ENCODE peak calls at places on chromosomes 16 and 17, in eight cellular contexts. One of them, this sample, is unnamed.

GRCh38 chr17:42178817-42179216 is 2.1 kb downstream of the KCNH4 start:
- DNase-seq in HT1080: no peak
- DNase-seq in NCI-H1417 treated with DMSO at 0.1 percent for 48 hours: no peak
- DNase-seq in iPS DF 19.7: no peak
- DNase-seq in mucosa of gallbladder: no peak
- DNase-seq in heart right ventricle: no peak
- DNase-seq in stimulated activated CD4-positive, alpha-beta T cell treated with anti-CD3 and anti-CD28 coated beads, Interleukin-2, amount 100 ng/mL, for 24 hours: no peak
- DNase-seq in HEK293T: no peak
- DNase-seq in this sample: no peak

GRCh38 chr17:45228985-45229517 is 7.4 kb downstream of the FMNL1 start:
- DNase-seq in heart right ventricle: peak; percentile 85
- DNase-seq in iPS DF 19.7: no peak
- DNase-seq in stimulated activated CD4-positive, alpha-beta T cell treated with anti-CD3 and anti-CD28 coated beads, Interleukin-2, amount 100 ng/mL, for 24 hours: peak; percentile 88
- DNase-seq in NCI-H1417 treated with DMSO at 0.1 percent for 48 hours: no peak
- DNase-seq in HEK293T: no peak
- DNase-seq in HT1080: peak; percentile 94
- DNase-seq in mucosa of gallbladder: peak; percentile 80
- DNase-seq in this sample: peak; percentile 94

GRCh38 chr16:81647527-81647926 is 131.6 kb upstream of the PLCG2 start:
- DNase-seq in stimulated activated CD4-positive, alpha-beta T cell treated with anti-CD3 and anti-CD28 coated beads, Interleukin-2, amount 100 ng/mL, for 24 hours: no peak
- DNase-seq in mucosa of gallbladder: no peak
- DNase-seq in NCI-H1417 treated with DMSO at 0.1 percent for 48 hours: no peak
- DNase-seq in iPS DF 19.7: no peak
- DNase-seq in heart right ventricle: no peak
- DNase-seq in HT1080: peak; percentile 89
- DNase-seq in HEK293T: no peak
- DNase-seq in this sample: no peak

GRCh38 chr17:81466564-81467472 is 45.8 kb downstream of the ACTG1 start:
- DNase-seq in HT1080: no peak
- DNase-seq in HEK293T: no peak
- DNase-seq in mucosa of gallbladder: no peak
- DNase-seq in heart right ventricle: no peak
- DNase-seq in iPS DF 19.7: no peak
- DNase-seq in stimulated activated CD4-positive, alpha-beta T cell treated with anti-CD3 and anti-CD28 coated beads, Interleukin-2, amount 100 ng/mL, for 24 hours: no peak
- DNase-seq in NCI-H1417 treated with DMSO at 0.1 percent for 48 hours: no peak
- DNase-seq in this sample: no peak

GRCh38 chr17:55062921-55063320 is 94.4 kb downstream of the STXBP4 start:
- DNase-seq in HT1080: peak; percentile 33
- DNase-seq in NCI-H1417 treated with DMSO at 0.1 percent for 48 hours: no peak
- DNase-seq in heart right ventricle: no peak
- DNase-seq in iPS DF 19.7: no peak
- DNase-seq in mucosa of gallbladder: no peak
- DNase-seq in HEK293T: no peak
- DNase-seq in stimulated activated CD4-positive, alpha-beta T cell treated with anti-CD3 and anti-CD28 coated beads, Interleukin-2, amount 100 ng/mL, for 24 hours: no peak
- DNase-seq in this sample: no peak

GRCh38 chr16:72664122-72664479 is 383.8 kb downstream of the ZFHX3 start:
- DNase-seq in stimulated activated CD4-positive, alpha-beta T cell treated with anti-CD3 and anti-CD28 coated beads, Interleukin-2, amount 100 ng/mL, for 24 hours: no peak
- DNase-seq in HT1080: no peak
- DNase-seq in HEK293T: no peak
- DNase-seq in heart right ventricle: no peak
- DNase-seq in NCI-H1417 treated with DMSO at 0.1 percent for 48 hours: no peak
- DNase-seq in mucosa of gallbladder: no peak
- DNase-seq in iPS DF 19.7: no peak
- DNase-seq in this sample: no peak

GRCh38 chr16:86519007-86519648 is 8.8 kb downstream of the FOXF1 start:
- DNase-seq in HT1080: no peak
- DNase-seq in NCI-H1417 treated with DMSO at 0.1 percent for 48 hours: no peak
- DNase-seq in mucosa of gallbladder: no peak
- DNase-seq in stimulated activated CD4-positive, alpha-beta T cell treated with anti-CD3 and anti-CD28 coated beads, Interleukin-2, amount 100 ng/mL, for 24 hours: no peak
- DNase-seq in heart right ventricle: no peak
- DNase-seq in iPS DF 19.7: no peak
- DNase-seq in HEK293T: no peak
- DNase-seq in this sample: peak; percentile 54

GRCh38 chr17:63433746-63434591 is 12.1 kb downstream of the CYB561 start:
- DNase-seq in HEK293T: no peak
- DNase-seq in HT1080: peak; percentile 74
- DNase-seq in heart right ventricle: peak; percentile 80
- DNase-seq in iPS DF 19.7: no peak
- DNase-seq in stimulated activated CD4-positive, alpha-beta T cell treated with anti-CD3 and anti-CD28 coated beads, Interleukin-2, amount 100 ng/mL, for 24 hours: no peak
- DNase-seq in mucosa of gallbladder: peak; percentile 61
- DNase-seq in NCI-H1417 treated with DMSO at 0.1 percent for 48 hours: no peak
- DNase-seq in this sample: peak; percentile 77

GRCh38 chr16:72214821-72215220 is 42.9 kb upstream of the PMFBP1 start:
- DNase-seq in heart right ventricle: no peak
- DNase-seq in mucosa of gallbladder: no peak
- DNase-seq in stimulated activated CD4-positive, alpha-beta T cell treated with anti-CD3 and anti-CD28 coated beads, Interleukin-2, amount 100 ng/mL, for 24 hours: no peak
- DNase-seq in NCI-H1417 treated with DMSO at 0.1 percent for 48 hours: no peak
- DNase-seq in HT1080: no peak
- DNase-seq in HEK293T: no peak
- DNase-seq in iPS DF 19.7: no peak
- DNase-seq in this sample: no peak

GRCh38 chr17:20218231-20218630 is 209.1 kb downstream of the SPECC1 start:
- DNase-seq in NCI-H1417 treated with DMSO at 0.1 percent for 48 hours: no peak
- DNase-seq in HT1080: no peak
- DNase-seq in stimulated activated CD4-positive, alpha-beta T cell treated with anti-CD3 and anti-CD28 coated beads, Interleukin-2, amount 100 ng/mL, for 24 hours: no peak
- DNase-seq in HEK293T: no peak
- DNase-seq in heart right ventricle: no peak
- DNase-seq in mucosa of gallbladder: no peak
- DNase-seq in iPS DF 19.7: no peak
- DNase-seq in this sample: no peak

GRCh38 chr17:59038734-59039133 is 67.9 kb downstream of the TRIM37 start:
- DNase-seq in heart right ventricle: no peak
- DNase-seq in HEK293T: no peak
- DNase-seq in stimulated activated CD4-positive, alpha-beta T cell treated with anti-CD3 and anti-CD28 coated beads, Interleukin-2, amount 100 ng/mL, for 24 hours: no peak
- DNase-seq in mucosa of gallbladder: no peak
- DNase-seq in NCI-H1417 treated with DMSO at 0.1 percent for 48 hours: no peak
- DNase-seq in iPS DF 19.7: no peak
- DNase-seq in HT1080: no peak
- DNase-seq in this sample: no peak

GRCh38 chr16:1048442-1049112 is 24.0 kb upstream of the SSTR5 start:
- DNase-seq in HT1080: no peak
- DNase-seq in mucosa of gallbladder: peak; percentile 50
- DNase-seq in NCI-H1417 treated with DMSO at 0.1 percent for 48 hours: no peak
- DNase-seq in heart right ventricle: peak; percentile 80
- DNase-seq in iPS DF 19.7: no peak
- DNase-seq in stimulated activated CD4-positive, alpha-beta T cell treated with anti-CD3 and anti-CD28 coated beads, Interleukin-2, amount 100 ng/mL, for 24 hours: no peak
- DNase-seq in HEK293T: peak; percentile 83
- DNase-seq in this sample: peak; percentile 82

GRCh38 chr17:65228734-65229390 is 91.7 kb downstream of the RGS9 start:
- DNase-seq in stimulated activated CD4-positive, alpha-beta T cell treated with anti-CD3 and anti-CD28 coated beads, Interleukin-2, amount 100 ng/mL, for 24 hours: peak; percentile 63
- DNase-seq in HEK293T: peak; percentile 55
- DNase-seq in iPS DF 19.7: no peak
- DNase-seq in mucosa of gallbladder: no peak
- DNase-seq in heart right ventricle: no peak
- DNase-seq in HT1080: peak; percentile 63
- DNase-seq in NCI-H1417 treated with DMSO at 0.1 percent for 48 hours: peak; percentile 37
- DNase-seq in this sample: no peak

GRCh38 chr17:2395258-2396170 is 5.3 kb downstream of the MNT start:
- DNase-seq in stimulated activated CD4-positive, alpha-beta T cell treated with anti-CD3 and anti-CD28 coated beads, Interleukin-2, amount 100 ng/mL, for 24 hours: no peak
- DNase-seq in HEK293T: no peak
- DNase-seq in NCI-H1417 treated with DMSO at 0.1 percent for 48 hours: no peak
- DNase-seq in HT1080: no peak
- DNase-seq in heart right ventricle: no peak
- DNase-seq in mucosa of gallbladder: no peak
- DNase-seq in iPS DF 19.7: no peak
- DNase-seq in this sample: no peak

GRCh38 chr16:67326472-67327309 is at the start of the genes KCTD19 and LRRC36:
- DNase-seq in HT1080: no peak
- DNase-seq in heart right ventricle: peak; percentile 65
- DNase-seq in stimulated activated CD4-positive, alpha-beta T cell treated with anti-CD3 and anti-CD28 coated beads, Interleukin-2, amount 100 ng/mL, for 24 hours: peak; percentile 57
- DNase-seq in HEK293T: peak; percentile 99
- DNase-seq in NCI-H1417 treated with DMSO at 0.1 percent for 48 hours: no peak
- DNase-seq in iPS DF 19.7: peak; percentile 67
- DNase-seq in mucosa of gallbladder: peak; percentile 53
- DNase-seq in this sample: peak; percentile 37

GRCh38 chr17:83155128-83156081 is 76.0 kb downstream of the METRNL start:
- DNase-seq in heart right ventricle: no peak
- DNase-seq in stimulated activated CD4-positive, alpha-beta T cell treated with anti-CD3 and anti-CD28 coated beads, Interleukin-2, amount 100 ng/mL, for 24 hours: no peak
- DNase-seq in NCI-H1417 treated with DMSO at 0.1 percent for 48 hours: no peak
- DNase-seq in HT1080: peak; percentile 75
- DNase-seq in HEK293T: no peak
- DNase-seq in mucosa of gallbladder: peak; percentile 13
- DNase-seq in iPS DF 19.7: no peak
- DNase-seq in this sample: no peak

GRCh38 chr17:64938925-64939474 is 19.7 kb upstream of the LRRC37A3 start:
- DNase-seq in HEK293T: peak; percentile 68
- DNase-seq in NCI-H1417 treated with DMSO at 0.1 percent for 48 hours: no peak
- DNase-seq in heart right ventricle: peak; percentile 48
- DNase-seq in HT1080: peak; percentile 24
- DNase-seq in mucosa of gallbladder: peak; percentile 51
- DNase-seq in stimulated activated CD4-positive, alpha-beta T cell treated with anti-CD3 and anti-CD28 coated beads, Interleukin-2, amount 100 ng/mL, for 24 hours: peak; percentile 69
- DNase-seq in iPS DF 19.7: no peak
- DNase-seq in this sample: peak; percentile 43

GRCh38 chr16:71515026-71515425 is 11.2 kb upstream of the CHST4 start:
- DNase-seq in heart right ventricle: no peak
- DNase-seq in mucosa of gallbladder: peak; percentile 92
- DNase-seq in HT1080: no peak
- DNase-seq in iPS DF 19.7: no peak
- DNase-seq in NCI-H1417 treated with DMSO at 0.1 percent for 48 hours: no peak
- DNase-seq in HEK293T: no peak
- DNase-seq in stimulated activated CD4-positive, alpha-beta T cell treated with anti-CD3 and anti-CD28 coated beads, Interleukin-2, amount 100 ng/mL, for 24 hours: no peak
- DNase-seq in this sample: no peak

GRCh38 chr16:22638393-22639206 is 127.9 kb downstream of the NPIPB5 start:
- DNase-seq in stimulated activated CD4-positive, alpha-beta T cell treated with anti-CD3 and anti-CD28 coated beads, Interleukin-2, amount 100 ng/mL, for 24 hours: no peak
- DNase-seq in HT1080: peak; percentile 90
- DNase-seq in HEK293T: no peak
- DNase-seq in mucosa of gallbladder: no peak
- DNase-seq in heart right ventricle: no peak
- DNase-seq in NCI-H1417 treated with DMSO at 0.1 percent for 48 hours: no peak
- DNase-seq in iPS DF 19.7: no peak
- DNase-seq in this sample: no peak

GRCh38 chr16:63131503-63131902 is 1095.3 kb upstream of the CDH8 start:
- DNase-seq in iPS DF 19.7: no peak
- DNase-seq in mucosa of gallbladder: no peak
- DNase-seq in HEK293T: no peak
- DNase-seq in heart right ventricle: no peak
- DNase-seq in NCI-H1417 treated with DMSO at 0.1 percent for 48 hours: no peak
- DNase-seq in stimulated activated CD4-positive, alpha-beta T cell treated with anti-CD3 and anti-CD28 coated beads, Interleukin-2, amount 100 ng/mL, for 24 hours: no peak
- DNase-seq in HT1080: no peak
- DNase-seq in this sample: no peak